ENCODE peak calls at places on chromosome 20, in six cellular contexts. I is colonic mucosa; X is endodermal cell; J is CD8-positive, alpha-beta memory T cell; F is heart right ventricle; B is MM.1S. T is an unnamed sample.

GRCh38 chr20:52493177-52493711 is 301.7 kb upstream of the ZFP64 start:
- DNase-seq in I (no peak), X (no peak), J (no peak), F (peak; percentile 23), B (peak; percentile 33), T (no peak)

GRCh38 chr20:59657459-59658046 is 53.2 kb downstream of the PHACTR3 start:
- DNase-seq in I (no peak), X (no peak), J (no peak), F (no peak), B (no peak), T (no peak)

GRCh38 chr20:35772563-35773058 is 796 bp downstream of the PHF20 start:
- DNase-seq in I (no peak), X (no peak), J (no peak), F (no peak), B (no peak), T (no peak)

GRCh38 chr20:60338556-60338955 is 380.3 kb downstream of the CDH26 start:
- DNase-seq in I (no peak), X (no peak), J (no peak), F (no peak), B (no peak), T (no peak)

GRCh38 chr20:49308875-49309274 is 31.0 kb upstream of the ZNFX1 start:
- DNase-seq in I (no peak), X (no peak), J (no peak), F (no peak), B (no peak), T (no peak)

GRCh38 chr20:2807019-2807418 is 6.6 kb upstream of the CPXM1 start:
- DNase-seq in I (no peak), X (no peak), J (no peak), F (no peak), B (no peak), T (no peak)

GRCh38 chr20:2680046-2680445 is 12.5 kb upstream of the EBF4 start:
- DNase-seq in I (no peak), X (no peak), J (no peak), F (no peak), B (no peak), T (no peak)

GRCh38 chr20:41572010-41572572 is 46.1 kb downstream of the CHD6 start:
- DNase-seq in I (no peak), X (no peak), J (no peak), F (no peak), B (no peak), T (no peak)

GRCh38 chr20:44540834-44541233 is 19.0 kb upstream of the SERINC3 start:
- DNase-seq in I (peak; percentile 11), X (no peak), J (no peak), F (no peak), B (no peak), T (no peak)

GRCh38 chr20:43995645-43996044 is 81.0 kb downstream of the TOX2 start:
- DNase-seq in I (no peak), X (no peak), J (no peak), F (no peak), B (no peak), T (no peak)

GRCh38 chr20:16273812-16274560 is 299.3 kb downstream of the KIF16B start:
- DNase-seq in I (no peak), X (no peak), J (no peak), F (no peak), B (no peak), T (no peak)

GRCh38 chr20:37278966-37279590 is 10.4 kb upstream of the MANBAL start:
- DNase-seq in I (no peak), X (peak; percentile 68), J (no peak), F (no peak), B (no peak), T (no peak)

GRCh38 chr20:61529354-61529753 is 277.3 kb downstream of the CDH4 start:
- DNase-seq in I (no peak), X (no peak), J (no peak), F (no peak), B (no peak), T (no peak)

GRCh38 chr20:10781526-10781925 is 107.7 kb upstream of the JAG1 start:
- DNase-seq in I (no peak), X (no peak), J (no peak), F (no peak), B (no peak), T (no peak)

GRCh38 chr20:19211661-19212523 is 550 bp upstream of the SLC24A3 start:
- DNase-seq in I (peak; percentile 56), X (peak; percentile 81), J (no peak), F (no peak), B (no peak), T (no peak)

DNA sequence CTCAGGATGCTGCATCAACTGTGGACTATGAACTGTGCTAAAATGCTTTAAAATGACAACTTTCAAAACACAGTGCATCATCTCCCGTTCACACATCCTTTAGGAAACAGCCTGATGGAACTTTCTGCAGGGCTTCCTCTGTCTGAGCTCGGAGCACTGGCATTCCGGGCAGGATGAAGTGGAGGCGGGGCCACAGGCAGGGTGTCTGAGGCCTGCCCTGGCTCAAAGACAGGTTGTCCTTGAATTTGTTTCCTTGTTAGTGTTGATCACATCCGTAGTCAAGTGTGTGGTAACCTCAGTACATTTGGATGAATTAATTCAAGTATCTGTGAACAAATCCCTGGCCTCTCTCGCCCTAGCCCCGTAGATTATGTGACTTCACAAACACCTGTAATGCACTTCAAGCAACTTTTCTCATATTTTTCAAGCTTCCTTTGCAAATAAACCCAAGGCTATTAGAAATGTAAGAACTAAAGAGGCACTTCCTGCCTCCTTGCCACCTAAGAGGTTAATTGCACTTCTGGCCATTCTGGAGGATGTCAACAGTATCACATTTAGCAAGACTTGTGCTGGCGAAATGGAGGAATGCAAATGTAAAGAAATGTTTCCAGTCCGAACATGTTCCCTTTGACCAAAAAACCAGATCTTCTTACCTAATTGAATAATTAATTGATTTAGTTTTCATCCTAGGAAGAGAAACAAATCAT is 3.1 kb downstream of the CD93 start:
- DNase-seq in I (no peak), X (peak; percentile 72), J (no peak), F (peak; percentile 75), B (no peak), T (no peak)
- H3K4me3 ChIP-seq in I (peak overlapping the region; percentile 15), X (no peak overlapping the region), J (no peak overlapping the region), F (peak overlapping the region; percentile 47), B (no peak overlapping the region), T (no peak overlapping the region)

DNA sequence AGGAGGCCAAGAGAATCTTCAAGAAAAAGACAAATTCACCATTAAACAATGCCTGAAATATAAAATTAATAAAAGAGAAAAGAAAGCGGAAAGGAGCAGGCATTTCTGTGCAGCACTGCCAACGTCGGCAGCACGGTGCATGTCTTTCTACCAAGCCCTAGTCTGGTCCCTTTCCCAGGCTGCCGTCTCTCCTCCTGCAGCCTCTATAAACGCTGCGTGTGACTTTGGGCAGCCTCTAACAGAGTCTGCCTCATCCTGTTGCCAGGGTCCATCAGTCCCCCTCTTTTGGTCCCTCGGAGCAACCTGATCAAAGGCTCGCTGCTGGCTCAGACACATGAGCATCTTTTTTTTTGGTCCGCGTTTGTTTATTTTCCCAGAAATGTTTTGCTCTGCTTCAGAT is 166.8 kb upstream of the CST7 start:
- DNase-seq in I (no peak), X (peak; percentile 22), J (no peak), F (no peak), B (no peak), T (no peak)
- H3K27me3 ChIP-seq in I (no peaks in the 10 kb centered on the region), X (no peaks in the 10 kb centered on the region), J (no peaks in the 10 kb centered on the region), F (no peaks in the 10 kb centered on the region), B (no peaks in the 10 kb centered on the region), T (no peaks in the 10 kb centered on the region)

DNA sequence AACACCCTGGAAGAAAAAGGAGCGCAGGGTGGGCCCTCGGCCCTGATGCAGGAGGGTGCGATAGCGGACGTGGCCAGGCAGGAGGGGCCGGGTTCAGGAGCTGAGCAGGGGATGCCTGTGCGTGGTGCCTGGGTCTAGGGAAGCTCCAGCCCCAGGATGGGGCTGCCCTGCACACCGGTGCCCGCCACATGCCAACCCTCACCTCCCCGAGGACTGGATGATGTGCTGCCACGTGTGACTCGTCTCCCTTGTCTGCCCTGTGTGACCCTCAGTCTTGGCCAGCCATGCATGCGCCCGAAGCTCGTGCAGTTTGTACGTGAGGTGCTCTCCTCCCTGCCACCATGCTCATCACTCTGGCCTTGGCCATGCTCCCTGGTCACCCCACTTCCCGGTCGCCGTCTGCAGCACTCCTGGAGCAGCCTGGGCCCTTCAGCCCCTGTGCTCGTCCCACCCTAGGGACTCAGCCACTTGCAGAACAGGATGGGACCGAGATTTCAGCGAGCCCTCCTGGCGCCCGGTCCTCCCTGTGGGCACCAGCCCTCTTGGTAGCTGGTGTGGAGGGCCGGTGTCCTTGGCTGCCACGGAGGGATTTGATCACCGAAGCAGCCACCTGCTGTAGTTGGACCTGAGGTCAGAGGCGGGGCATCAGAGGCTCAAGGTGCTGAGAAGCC is 4.3 kb upstream of the COL20A1 start:
- DNase-seq in I (no peak), X (no peak), J (no peak), F (no peak), B (no peak), T (no peak)
- H3K4me1 ChIP-seq in I (no peaks in the 10 kb centered on the region), X (no peaks in the 10 kb centered on the region), J (no peaks in the 10 kb centered on the region), F (no peaks in the 10 kb centered on the region), B (no peaks in the 10 kb centered on the region), T (no peaks in the 10 kb centered on the region)

GRCh38 chr20:53925651-53926401 is 144.6 kb downstream of the BCAS1 start:
- DNase-seq in I (no peak), X (peak; percentile 5), J (no peak), F (no peak), B (no peak), T (no peak)
- H3K4me3 ChIP-seq in I (no peak overlapping the region), X (no peak overlapping the region), J (no peak overlapping the region), F (no peak overlapping the region), B (no peak overlapping the region), T (no peak overlapping the region)

DNA sequence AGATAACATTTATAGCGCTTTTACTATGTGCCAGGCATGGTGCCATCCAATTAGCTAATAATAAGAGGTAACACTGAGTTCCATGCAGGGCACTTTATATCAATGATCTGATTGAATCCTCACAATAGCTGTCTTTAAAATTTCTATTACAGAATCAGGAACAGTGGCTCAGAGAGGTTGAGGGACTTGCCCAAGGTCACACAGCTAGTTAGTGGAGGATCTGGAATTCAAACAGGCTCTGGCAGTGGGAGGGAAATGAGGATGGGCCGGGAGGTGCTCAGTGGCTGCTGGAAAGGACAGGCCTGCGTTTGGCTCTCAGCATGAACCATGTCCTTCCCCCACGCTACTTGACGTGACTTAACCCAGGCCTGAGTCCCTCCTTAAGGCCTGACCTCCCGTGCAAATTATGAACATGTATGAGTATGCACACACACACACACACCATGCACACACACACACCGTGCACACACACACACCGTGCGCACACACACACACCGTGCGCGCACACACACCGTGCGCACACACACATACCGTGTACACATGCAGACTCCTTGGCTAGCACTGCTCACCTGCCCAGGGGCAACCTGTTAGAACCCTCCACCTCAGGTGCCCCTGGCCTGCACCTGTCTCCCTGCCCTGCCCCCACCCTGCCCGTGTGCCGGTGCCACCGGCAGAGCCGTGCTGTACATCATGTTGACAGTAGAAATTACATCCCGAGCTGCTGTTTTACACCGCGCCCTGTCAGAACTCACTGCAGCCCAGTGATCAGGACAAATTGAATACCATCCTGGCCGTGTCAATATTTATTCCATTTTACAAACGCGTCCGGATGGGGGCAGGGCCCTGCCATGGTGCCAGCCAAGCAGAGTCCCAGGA is 43.7 kb downstream of the CDH22 start:
- DNase-seq in I (no peak), X (no peak), J (no peak), F (no peak), B (no peak), T (no peak)
- H3K27me3 ChIP-seq in I (no peaks in the 10 kb centered on the region), X (peaks cover 5% of the 10 kb centered on the region), J (peaks cover 4% of the 10 kb centered on the region), F (no peaks in the 10 kb centered on the region), B (peaks cover 88% of the 10 kb centered on the region), T (peaks cover 4% of the 10 kb centered on the region)

T was measured in CD4-positive, alpha-beta memory T cell.